ENCODE peak calls at places on chromosomes 7 and 10, in seven cellular contexts. E is endodermal cell, A is prostate gland, T is esophagus squamous epithelium, P is Peyer's patch, N is breast epithelium, L is body of pancreas. S is an unnamed sample.

GRCh38 chr7:82631998-82632397 is 188.4 kb upstream of the CACNA2D1 start:
- DNase-seq in L (no peak), T (no peak), E (no peak), A (no peak), P (no peak), N (no peak), S (no peak)

GRCh38 chr7:41573017-41573416 is 129.9 kb downstream of the INHBA start:
- DNase-seq in A (no peak), N (no peak), T (no peak), E (no peak), L (no peak), P (no peak), S (no peak)

GRCh38 chr10:88116491-88116890 is 253.1 kb downstream of the PTEN start:
- DNase-seq in A (no peak), L (no peak), P (no peak), T (no peak), N (no peak), E (no peak), S (no peak)

GRCh38 chr7:4745971-4746919 is 29.2 kb upstream of the AP5Z1 start:
- DNase-seq in P (no peak), L (peak; percentile 47), T (no peak), E (peak; percentile 64), A (peak; percentile 40), N (no peak), S (peak; percentile 67)

GRCh38 chr10:100186253-100186780 is 488 bp upstream of the ERLIN1 start:
- DNase-seq in P (no peak), L (peak; percentile 40), E (no peak), A (peak; percentile 24), T (no peak), N (no peak), S (peak; percentile 56)

GRCh38 chr7:74364061-74364460 is 74.9 kb downstream of the CLIP2 start:
- DNase-seq in L (no peak), P (no peak), T (no peak), A (no peak), E (peak; percentile 80), N (no peak), S (no peak)

GRCh38 chr7:133364959-133365680 is 112.2 kb downstream of the EXOC4 start:
- DNase-seq in T (no peak), A (no peak), L (no peak), E (no peak), P (no peak), N (no peak), S (no peak)

GRCh38 chr7:123844712-123845219 is at the start of gene HYAL4:
- DNase-seq in T (no peak), N (no peak), E (no peak), A (no peak), P (no peak), L (no peak), S (no peak)

GRCh38 chr7:67788689-67789088 is 792.1 kb downstream of the TYW1 start:
- DNase-seq in N (no peak), E (peak; percentile 61), L (no peak), P (no peak), T (no peak), A (no peak), S (no peak)

GRCh38 chr7:132009778-132010177 is 453.4 kb upstream of the PODXL start:
- DNase-seq in T (no peak), P (no peak), N (no peak), A (no peak), E (peak; percentile 40), L (no peak), S (peak; percentile 52)

GRCh38 chr7:115099906-115100305 is 178.0 kb downstream of the MDFIC start:
- DNase-seq in P (no peak), E (no peak), L (peak; percentile 25), N (no peak), A (no peak), T (no peak), S (no peak)

GRCh38 chr7:28773423-28774129 is 184.6 kb downstream of the TRIL start:
- DNase-seq in T (no peak), L (no peak), A (no peak), E (no peak), P (no peak), N (no peak), S (peak; percentile 52)

GRCh38 chr7:73446716-73447115 is 13.1 kb downstream of the FZD9 start:
- DNase-seq in A (no peak), L (no peak), P (no peak), E (no peak), N (no peak), T (no peak), S (no peak)

GRCh38 chr10:34885901-34886300 is 70.8 kb upstream of the PARD3 start:
- DNase-seq in P (no peak), T (no peak), E (no peak), L (no peak), A (no peak), N (no peak), S (no peak)

GRCh38 chr10:3924344-3924743 is 139.3 kb upstream of the KLF6 start:
- DNase-seq in A (no peak), T (no peak), E (no peak), L (no peak), N (no peak), P (no peak), S (no peak)

GRCh38 chr7:78803471-78803870 is 650.0 kb downstream of the MAGI2 start:
- DNase-seq in T (no peak), P (no peak), N (no peak), A (no peak), E (no peak), L (no peak), S (no peak)

GRCh38 chr10:102633848-102634247 is 10.4 kb upstream of the TRIM8 start:
- DNase-seq in A (no peak), E (peak; percentile 50), T (no peak), N (no peak), P (no peak), L (no peak), S (no peak)

GRCh38 chr7:19530852-19531251 is 178.0 kb downstream of the POLR1F start:
- DNase-seq in T (no peak), P (no peak), E (no peak), A (no peak), N (no peak), L (no peak), S (no peak)

GRCh38 chr10:6191569-6191968 is 11.2 kb upstream of the PFKFB3 start:
- DNase-seq in T (no peak), E (no peak), P (no peak), N (no peak), L (no peak), A (no peak), S (no peak)

GRCh38 chr10:6195376-6195775 is 7.4 kb upstream of the PFKFB3 start:
- DNase-seq in N (no peak), P (no peak), L (no peak), E (no peak), A (no peak), T (no peak), S (no peak)

GRCh38 chr10:6197274-6197673 is 5.5 kb upstream of the PFKFB3 start:
- DNase-seq in A (no peak), P (no peak), N (no peak), T (no peak), E (no peak), L (no peak), S (no peak)

GRCh38 chr10:6195891-6196290 is 6.8 kb upstream of the PFKFB3 start:
- DNase-seq in E (no peak), A (no peak), P (no peak), L (peak; percentile 66), N (no peak), T (no peak), S (no peak)

DNA sequence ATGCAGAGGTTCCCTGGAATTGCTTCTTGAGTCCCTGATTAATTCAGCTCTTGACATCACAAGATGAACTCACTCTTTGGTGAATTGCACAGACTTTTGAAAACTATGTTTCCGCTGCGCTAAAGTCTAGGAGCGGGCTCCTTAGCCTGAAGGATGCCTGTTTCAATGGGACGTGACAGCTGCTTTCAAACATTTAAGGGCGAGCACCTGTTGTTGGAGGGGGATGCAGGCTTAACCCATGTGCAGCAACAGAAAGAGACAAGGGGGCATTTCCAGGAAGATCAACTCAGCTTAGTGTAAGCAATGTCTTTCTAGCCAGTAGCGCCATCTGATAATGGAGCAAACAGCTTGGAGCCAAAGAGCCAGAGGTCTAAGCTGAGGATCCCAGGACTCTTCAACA is 8.4 kb upstream of the PFKFB3 start:
- DNase-seq in L (no peak), A (no peak), E (no peak), P (no peak), T (no peak), N (no peak), S (no peak)
- H3K4me1 ChIP-seq in L (peaks cover 54% of the 10 kb centered on the region), A (no peaks in the 10 kb centered on the region), E (peaks cover 5% of the 10 kb centered on the region), P (no peaks in the 10 kb centered on the region), T (peaks cover 41% of the 10 kb centered on the region), N (no peaks in the 10 kb centered on the region), S (no peaks in the 10 kb centered on the region)

GRCh38 chr7:3544202-3544601 is 243.2 kb downstream of the SDK1 start:
- DNase-seq in P (no peak), T (no peak), N (no peak), E (peak; percentile 83), L (no peak), A (no peak), S (no peak)
- TF ChIP-seq CTCF in P (no peak), T (no peak), N (no peak), E (peak; percentile 88), L (no peak), A (no peak), S (no peak)

DNA sequence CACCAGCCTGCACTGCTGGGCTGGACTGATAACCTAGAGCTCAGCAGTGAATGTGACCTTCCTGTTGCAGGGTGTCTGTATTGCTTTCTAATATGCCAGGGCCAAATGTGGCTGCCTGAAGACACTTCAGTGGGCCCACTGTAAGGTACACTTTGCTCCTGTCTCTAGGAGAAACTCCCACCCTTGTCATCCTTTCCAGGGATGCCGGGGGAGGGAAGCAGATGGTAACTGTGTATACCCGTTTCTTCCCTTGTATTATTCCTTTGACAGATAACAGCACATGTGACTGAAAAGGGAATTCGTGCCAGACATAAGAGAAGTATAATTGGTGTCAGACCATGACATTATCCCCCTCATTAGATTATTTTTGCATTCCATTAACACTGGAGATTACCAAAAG is 317.7 kb downstream of the CAMK1D start:
- DNase-seq in T (no peak), N (no peak), E (no peak), A (no peak), P (no peak), L (no peak), S (no peak)
- H3K27ac ChIP-seq in T (no peak overlapping the region), N (no peak overlapping the region), E (no peak overlapping the region), A (no peak overlapping the region), P (no peak overlapping the region), L (no peak overlapping the region), S (no peak overlapping the region)

DNA sequence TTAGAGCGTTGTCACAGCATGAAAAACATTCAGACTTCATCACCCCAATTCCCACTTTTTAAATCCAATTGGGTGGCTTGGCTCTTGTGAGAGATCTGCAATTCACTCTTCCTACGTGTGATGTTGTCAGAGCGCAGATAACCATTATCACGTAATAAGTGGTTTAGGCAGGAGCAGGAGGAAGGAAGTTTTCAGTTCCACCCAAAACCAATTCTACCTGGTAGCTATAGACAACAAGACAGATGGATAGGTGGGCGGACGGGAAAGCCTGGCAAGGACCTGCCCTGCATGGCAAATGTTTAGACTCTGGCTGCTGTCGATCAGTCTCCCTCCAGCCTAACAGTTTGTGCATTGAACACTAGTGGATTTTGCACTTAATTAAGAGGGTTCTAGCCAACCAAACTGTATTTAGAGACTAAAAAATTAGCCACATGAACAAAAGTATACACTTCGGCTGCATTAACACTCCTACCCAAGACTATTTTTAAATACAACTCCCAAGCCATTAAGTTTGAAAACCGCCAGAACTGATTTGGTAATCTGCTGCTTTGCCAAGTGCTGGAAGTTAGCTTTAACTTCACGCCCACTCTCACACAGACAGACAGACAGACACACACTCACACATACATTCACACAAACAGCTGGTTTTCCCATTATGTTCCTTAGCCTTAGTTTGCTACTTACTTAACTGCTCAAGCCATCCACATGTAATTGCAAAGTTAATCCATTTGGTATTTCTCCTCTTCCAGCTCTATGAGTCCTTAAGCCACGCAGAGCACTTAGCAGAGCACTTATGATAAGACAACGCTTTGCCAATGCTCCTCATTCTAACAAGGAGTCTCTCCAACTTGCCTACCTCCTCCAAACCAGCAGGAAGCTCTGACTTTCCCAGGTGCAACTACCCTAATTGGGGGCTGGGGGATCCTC is 8.5 kb downstream of the COBL start:
- DNase-seq in E (peak; percentile 55), A (no peak), P (no peak), T (no peak), N (no peak), L (no peak), S (no peak)
- H3K4me1 ChIP-seq in E (peaks cover 18% of the 10 kb centered on the region), A (no peaks in the 10 kb centered on the region), P (no peaks in the 10 kb centered on the region), T (no peaks in the 10 kb centered on the region), N (no peaks in the 10 kb centered on the region), L (peaks cover 18% of the 10 kb centered on the region), S (no peaks in the 10 kb centered on the region)